ENCODE peak calls at places on chromosomes 11 and 22, in nine cellular contexts. A, B, Y, F, J, I, Q, O and X are unnamed samples.

GRCh38 chr22:31155425-31155824 is 4.6 kb upstream of the RNF185 start:
- DNase-seq in O (peak), B (peak), A (no peak), Y (no peak), Q (no peak), F (peak), I (no peak), J (no peak), X (peak)

GRCh38 chr11:95419915-95420314 is 188.9 kb upstream of the SESN3 start:
- DNase-seq in Q (no peak), A (no peak), I (no peak), F (peak), B (peak), J (no peak), Y (no peak), O (no peak), X (peak)

GRCh38 chr22:43566561-43567332 is 154.9 kb downstream of the MPPED1 start:
- DNase-seq in O (no peak), A (no peak), I (no peak), Q (no peak), F (no peak), J (no peak), Y (no peak), B (no peak), X (no peak)

GRCh38 chr11:3207530-3208189 is 11.0 kb downstream of the MRGPRG start:
- DNase-seq in A (no peak), B (no peak), I (peak), O (no peak), J (peak), F (no peak), Q (no peak), Y (peak), X (no peak)

GRCh38 chr11:122720482-122720881 is 65.0 kb downstream of the UBASH3B start:
- DNase-seq in I (no peak), B (no peak), O (no peak), Y (no peak), F (peak), A (no peak), Q (no peak), J (no peak), X (no peak)

GRCh38 chr11:129372609-129373488 is 2.8 kb upstream of the BARX2 start:
- DNase-seq in A (no peak), B (no peak), Y (peak), J (no peak), F (no peak), I (no peak), Q (no peak), O (no peak), X (no peak)

GRCh38 chr22:46142548-46143490 is 7.5 kb upstream of the PPARA start:
- DNase-seq in J (no peak), O (no peak), Q (no peak), B (no peak), Y (peak), I (no peak), A (no peak), F (no peak), X (no peak)

GRCh38 chr11:607020-607780 is 8.6 kb downstream of the IRF7 start:
- DNase-seq in Y (no peak), I (no peak), F (no peak), B (no peak), A (no peak), O (no peak), J (no peak), Q (no peak), X (no peak)

GRCh38 chr11:126104420-126104819 is 41.8 kb upstream of the CDON start:
- DNase-seq in I (no peak), F (no peak), B (no peak), A (no peak), O (no peak), Y (no peak), J (no peak), Q (no peak), X (no peak)

GRCh38 chr22:37560682-37561208 is 465 bp downstream of the CDC42EP1 start:
- DNase-seq in Q (peak), O (no peak), A (no peak), I (peak), J (peak), Y (peak), F (peak), B (no peak), X (no peak)

GRCh38 chr11:19176629-19177186 is 25.1 kb downstream of the CSRP3 start:
- DNase-seq in F (no peak), O (no peak), A (no peak), B (no peak), I (no peak), Y (no peak), Q (no peak), J (no peak), X (no peak)

GRCh38 chr11:119192111-119192510 is 6.8 kb downstream of the NHERF4 start:
- DNase-seq in F (peak), Y (peak), I (no peak), J (no peak), A (peak), O (no peak), B (peak), Q (no peak), X (no peak)

GRCh38 chr22:37185646-37186227 is 2.3 kb downstream of the C1QTNF6 start:
- DNase-seq in J (no peak), A (no peak), Q (no peak), Y (peak), I (peak), O (no peak), B (no peak), F (no peak), X (no peak)

GRCh38 chr11:103631841-103632240 is 404.6 kb upstream of the DDI1 start:
- DNase-seq in Y (no peak), O (no peak), A (no peak), I (no peak), Q (no peak), B (peak), F (no peak), J (no peak), X (no peak)

GRCh38 chr22:25712661-25713400 is 29.2 kb upstream of the MYO18B start:
- DNase-seq in J (no peak), A (no peak), O (no peak), B (no peak), Q (no peak), F (no peak), Y (no peak), I (no peak), X (no peak)

GRCh38 chr11:120184371-120184945 is 26.4 kb upstream of the OAF start:
- DNase-seq in F (no peak), O (no peak), J (peak), Q (peak), A (no peak), Y (no peak), B (peak), I (peak), X (no peak)

GRCh38 chr22:27835446-27835845 is 33.9 kb upstream of the MN1 start:
- DNase-seq in I (no peak), B (no peak), Q (no peak), A (no peak), J (no peak), F (peak), Y (no peak), O (no peak), X (no peak)

GRCh38 chr11:10032991-10033390 is 261.0 kb downstream of the SBF2 start:
- DNase-seq in Q (no peak), B (peak), A (no peak), O (peak), J (no peak), F (peak), Y (no peak), I (no peak), X (no peak)

GRCh38 chr11:89495951-89496350 is 4.8 kb upstream of the NOX4 start:
- DNase-seq in I (no peak), J (peak), F (peak), Y (no peak), O (peak), Q (no peak), A (no peak), B (peak), X (peak)

GRCh38 chr11:35050596-35050995 is 88.4 kb upstream of the CD44 start:
- DNase-seq in F (no peak), A (peak), J (no peak), O (no peak), I (no peak), Y (no peak), B (no peak), Q (no peak), X (no peak)

GRCh38 chr22:45574069-45574703 is 71.5 kb downstream of the FBLN1 start:
- DNase-seq in A (peak), I (peak), F (no peak), Y (no peak), J (no peak), O (no peak), Q (no peak), B (no peak), X (no peak)

GRCh38 chr11:127493330-127493729 is 492.8 kb upstream of the KIRREL3 start:
- DNase-seq in Y (no peak), A (peak), B (no peak), Q (no peak), F (peak), J (no peak), O (no peak), I (no peak), X (no peak)

GRCh38 chr11:117290809-117291396 is at the start of gene BACE1-AS:
- DNase-seq in I (no peak), Y (no peak), O (no peak), B (no peak), F (no peak), Q (no peak), J (no peak), A (no peak), X (no peak)

GRCh38 chr11:15074206-15075161 is 1.1 kb downstream of the CALCB start:
- DNase-seq in I (peak), Y (peak), F (peak), B (peak), O (no peak), A (peak), Q (peak), J (peak), X (no peak)

GRCh38 chr11:69427337-69427736 is 54.1 kb upstream of the LINC01488 start:
- DNase-seq in F (no peak), Q (no peak), J (peak), O (no peak), Y (no peak), A (no peak), I (peak), B (no peak), X (no peak)

GRCh38 chr22:48845356-48845936 is 982.2 kb downstream of the BRD1 start:
- DNase-seq in Q (no peak), J (no peak), I (no peak), O (no peak), B (no peak), A (no peak), F (no peak), Y (no peak), X (no peak)

GRCh38 chr11:46896719-46897406 is 21.5 kb downstream of the LRP4 start:
- DNase-seq in F (peak), Q (no peak), Y (no peak), B (peak), O (no peak), J (no peak), A (peak), I (no peak), X (no peak)

GRCh38 chr11:16833026-16833425 is 94.6 kb downstream of the C11orf58 start:
- DNase-seq in A (no peak), F (no peak), B (no peak), O (no peak), Q (no peak), J (no peak), I (no peak), Y (no peak), X (no peak)

GRCh38 chr22:39205344-39206021 is 39.3 kb downstream of the PDGFB start:
- DNase-seq in F (peak), I (peak), B (peak), A (peak), Q (no peak), J (no peak), O (peak), Y (peak), X (no peak)

GRCh38 chr22:26554956-26555355 is 35.0 kb downstream of the TPST2 start:
- DNase-seq in O (no peak), Q (no peak), F (no peak), J (no peak), I (no peak), Y (no peak), B (no peak), A (no peak), X (no peak)

GRCh38 chr11:102447193-102447592 is 5.4 kb downstream of the TMEM123 start:
- DNase-seq in Q (no peak), J (no peak), B (no peak), F (no peak), O (no peak), I (no peak), Y (no peak), A (no peak), X (no peak)

GRCh38 chr11:34599406-34599901 is 21.4 kb upstream of the EHF start:
- DNase-seq in B (peak), A (no peak), O (peak), Q (no peak), F (peak), Y (no peak), I (no peak), J (no peak), X (peak)

GRCh38 chr11:120339394-120339890 is 3.2 kb downstream of the ARHGEF12 start:
- DNase-seq in I (no peak), A (no peak), B (peak), J (peak), O (no peak), Y (no peak), Q (no peak), F (no peak), X (no peak)

GRCh38 chr22:33194529-33194928 is 136.3 kb upstream of the SYN3 start:
- DNase-seq in B (no peak), O (no peak), A (no peak), Q (no peak), Y (no peak), F (no peak), I (no peak), J (no peak), X (no peak)

GRCh38 chr22:37167981-37168647 is 18.4 kb upstream of the IL2RB start:
- DNase-seq in B (no peak), Q (peak), O (no peak), F (no peak), J (peak), Y (peak), A (no peak), I (no peak), X (no peak)

GRCh38 chr11:117989351-117990102 is 3.3 kb downstream of the IL10RA start:
- DNase-seq in B (no peak), A (no peak), I (no peak), O (no peak), Y (peak), F (no peak), Q (no peak), J (peak), X (no peak)

GRCh38 chr22:50191041-50191740 is 5.5 kb downstream of the TRABD start:
- DNase-seq in Q (peak), F (no peak), I (no peak), J (peak), B (no peak), Y (peak), O (no peak), A (peak), X (no peak)

GRCh38 chr11:112770487-112770886 is 190.7 kb upstream of the NCAM1 start:
- DNase-seq in J (peak), O (no peak), I (no peak), Q (no peak), A (no peak), F (no peak), Y (no peak), B (no peak), X (no peak)

GRCh38 chr11:112162761-112163669 is 879 bp downstream of the IL18 start:
- DNase-seq in O (peak), Y (no peak), I (no peak), B (no peak), Q (no peak), A (no peak), F (no peak), J (no peak), X (peak)

DNA sequence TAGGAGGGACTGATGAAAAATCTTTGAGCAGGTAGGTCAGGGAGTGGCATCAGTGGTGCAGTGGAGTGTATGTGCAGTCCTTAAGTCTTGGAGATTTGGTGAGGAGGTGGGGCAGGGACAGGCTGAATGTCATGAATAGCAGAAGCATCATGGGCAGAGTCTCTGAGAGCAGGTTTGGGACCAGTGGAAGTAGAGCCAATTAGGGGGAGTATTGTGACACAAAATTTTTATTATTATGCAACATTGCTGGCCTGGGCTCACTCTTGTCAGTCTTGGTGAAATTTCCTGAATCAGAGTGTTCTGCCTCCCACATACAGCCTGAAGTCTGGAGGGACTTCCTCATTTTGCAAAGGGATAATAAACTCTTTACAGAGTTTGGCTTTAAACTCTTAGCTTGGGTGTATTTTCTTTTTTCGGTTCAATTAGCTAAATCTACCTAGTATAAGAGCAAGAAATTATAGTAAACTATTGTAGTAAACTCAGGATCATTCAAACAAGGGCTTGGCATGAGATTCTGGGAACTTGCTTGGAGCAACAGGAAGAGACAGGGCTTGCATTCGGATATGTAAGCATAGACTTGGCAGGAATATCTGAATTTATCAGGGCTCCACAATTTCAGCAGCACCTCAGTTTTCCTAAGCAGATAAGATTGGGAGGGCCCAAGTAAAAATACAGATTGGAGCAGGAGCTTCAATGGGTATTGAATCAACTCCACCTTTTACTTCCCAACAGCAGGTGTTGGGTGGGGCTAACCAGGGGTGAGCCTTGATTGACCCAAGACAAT is 67.6 kb downstream of the FDX1 start:
- DNase-seq in F (peak), I (no peak), Q (no peak), J (no peak), A (peak), B (no peak), O (no peak), Y (no peak), X (no peak)
- H3K4me3 ChIP-seq in F (no peak), I (no peak), Q (no peak), J (no peak), A (no peak), B (no peak), O (no peak), Y (no peak), X (no peak)

DNA sequence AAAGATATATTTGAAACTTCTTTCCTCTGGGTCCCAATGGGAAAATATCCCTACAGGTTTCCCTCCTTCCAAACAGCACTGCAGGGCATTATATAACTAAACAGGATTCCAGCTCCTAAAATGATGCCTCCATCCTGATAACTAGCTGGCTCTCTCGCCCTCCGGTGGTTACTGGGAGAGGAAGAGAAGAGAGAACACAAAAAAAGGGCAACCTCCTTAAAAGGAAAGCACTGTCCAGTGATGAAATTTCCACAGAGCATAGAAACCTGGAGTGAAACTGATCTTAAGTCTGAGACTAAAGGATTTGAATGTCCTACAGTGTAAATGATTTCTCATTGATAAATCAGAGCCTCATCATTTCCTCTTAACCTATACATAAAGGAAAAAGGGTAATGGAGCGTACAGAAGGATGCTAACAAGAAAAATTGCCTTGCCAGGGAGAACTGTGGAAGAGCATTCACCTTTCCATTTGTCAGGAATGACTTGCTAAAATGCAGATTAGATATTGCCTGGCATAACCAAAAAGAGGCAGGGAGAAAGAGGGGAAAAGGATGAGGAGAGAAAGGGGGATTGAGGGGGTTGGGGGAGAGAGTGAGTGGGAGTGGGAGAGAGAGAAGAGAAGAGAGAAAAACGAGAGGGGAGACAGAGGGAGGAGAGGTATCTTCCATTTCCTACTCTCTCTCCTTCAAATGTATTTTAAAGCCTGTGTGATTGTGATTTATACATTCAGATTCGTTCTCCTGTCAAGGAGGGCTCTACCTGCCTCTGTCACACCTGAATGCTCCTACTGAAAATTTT is 121.4 kb downstream of the APOL5 start:
- DNase-seq in J (peak), F (peak), Q (peak), O (no peak), B (peak), A (peak), I (no peak), Y (no peak), X (peak)
- TF ChIP-seq CTCF in J (peak), F (peak), Q (no peak), O (peak), B (peak), A (peak), I (peak), Y (peak), X (peak)

GRCh38 chr11:107840120-107840479 is 18.5 kb downstream of the SLC35F2 start:
- DNase-seq in F (no peak), Q (no peak), Y (no peak), J (no peak), O (no peak), I (no peak), A (no peak), B (no peak), X (no peak)
- H3K4me3 ChIP-seq in F (no peak), Q (no peak), Y (no peak), J (no peak), O (no peak), I (no peak), A (peak), B (peak), X (peak)

GRCh38 chr11:8055111-8055835 is 25.7 kb upstream of the TUB start:
- DNase-seq in B (peak), A (no peak), O (no peak), F (no peak), Q (no peak), I (no peak), Y (no peak), J (no peak), X (no peak)
- TF ChIP-seq CTCF in B (peak), A (no peak), O (peak), F (peak), Q (no peak), I (no peak), Y (no peak), J (no peak), X (peak)

GRCh38 chr11:61032824-61033223 is 61.3 kb downstream of the CD6 start:
- DNase-seq in A (no peak), Q (no peak), J (no peak), F (no peak), Y (no peak), B (no peak), O (no peak), I (no peak), X (no peak)

GRCh38 chr11:61037694-61038093 is 64.6 kb upstream of the CD5 start:
- DNase-seq in J (peak), F (peak), B (peak), I (no peak), A (no peak), O (no peak), Q (no peak), Y (no peak), X (no peak)

GRCh38 chr11:61035086-61035835 is 63.8 kb downstream of the CD6 start:
- DNase-seq in I (no peak), F (no peak), A (no peak), J (no peak), Y (no peak), Q (no peak), O (no peak), B (no peak), X (no peak)
- H3K4me3 ChIP-seq in I (no peak), F (no peak), A (no peak), J (no peak), Y (no peak), Q (no peak), O (no peak), B (no peak), X (no peak)

GRCh38 chr11:67506426-67507032 is 1.4 kb upstream of the PITPNM1 start:
- DNase-seq in Y (no peak), F (no peak), J (no peak), A (peak), B (no peak), I (no peak), Q (peak), O (no peak), X (no peak)
- TF ChIP-seq CTCF in Y (no peak), F (no peak), J (peak), A (no peak), B (no peak), I (peak), Q (no peak), O (no peak), X (no peak)

GRCh38 chr11:59944761-59945160 is 6.5 kb downstream of the OOSP1 start:
- DNase-seq in B (no peak), J (no peak), F (no peak), A (no peak), I (no peak), O (no peak), Q (no peak), Y (no peak), X (no peak)
- H3K4me3 ChIP-seq in B (no peak), J (no peak), F (no peak), A (no peak), I (no peak), O (no peak), Q (no peak), Y (no peak), X (no peak)